ENCODE peak calls at places on chromosomes 6 and 20, in ten cellular contexts. L is OCI-LY7, R is ovary, H is astrocyte of the cerebellum, B is neural crest cell, M is colonic mucosa, J is hepatocyte, P is fibroblast of pulmonary artery, E is cardiac fibroblast, O is AG10803. Q is an unnamed sample.

GRCh38 chr20:41411458-41411857 is 44.8 kb upstream of the EMILIN3 start:
- DNase-seq in E (peak), P (peak), J (no peak), R (no peak), M (no peak), L (peak), H (no peak), O (peak), B (no peak), Q (no peak)

GRCh38 chr6:1281746-1282145 is 30.2 kb upstream of the FOXQ1 start:
- DNase-seq in H (no peak), E (no peak), B (no peak), O (no peak), R (no peak), M (no peak), P (no peak), J (no peak), L (no peak), Q (no peak)

GRCh38 chr6:127738423-127738822 is 161.4 kb downstream of the C6orf58 start:
- DNase-seq in L (no peak), E (no peak), J (peak), M (no peak), B (no peak), H (no peak), R (no peak), P (no peak), O (no peak), Q (no peak)

GRCh38 chr6:7035837-7036249 is 71.9 kb upstream of the RREB1 start:
- DNase-seq in R (no peak), H (no peak), B (no peak), L (no peak), E (no peak), O (no peak), M (no peak), J (no peak), P (no peak), Q (no peak)

GRCh38 chr20:13874269-13875158 is 89.7 kb downstream of the NDUFAF5 start:
- DNase-seq in L (no peak), R (no peak), J (no peak), P (no peak), E (no peak), H (no peak), B (no peak), O (no peak), M (no peak), Q (no peak)

GRCh38 chr20:63628246-63628975 is 1.5 kb upstream of the GMEB2 start:
- DNase-seq in B (no peak), H (no peak), M (peak), R (peak), J (no peak), P (peak), O (peak), L (peak), E (peak), Q (no peak)

GRCh38 chr6:127641905-127642304 is 64.9 kb downstream of the C6orf58 start:
- DNase-seq in L (peak), O (peak), B (peak), J (peak), R (no peak), P (peak), H (peak), E (peak), M (no peak), Q (peak)

GRCh38 chr6:148996815-148997214 is 250.0 kb downstream of the UST start:
- DNase-seq in B (no peak), P (no peak), O (no peak), L (no peak), E (no peak), R (no peak), M (no peak), H (no peak), J (no peak), Q (no peak)

GRCh38 chr6:35080016-35080680 is 61.0 kb downstream of the TCP11 start:
- DNase-seq in H (no peak), L (no peak), B (no peak), J (no peak), R (no peak), P (no peak), E (no peak), M (no peak), O (no peak), Q (no peak)

GRCh38 chr6:74851598-74851997 is 354.3 kb downstream of the COL12A1 start:
- DNase-seq in P (peak), B (no peak), E (peak), L (no peak), J (no peak), O (peak), M (no peak), H (no peak), R (no peak), Q (no peak)

GRCh38 chr6:112113371-112113770 is 26.0 kb downstream of the FAM229B start:
- DNase-seq in E (no peak), R (no peak), B (no peak), M (no peak), J (no peak), L (no peak), H (no peak), P (no peak), O (peak), Q (no peak)

GRCh38 chr20:24963672-24964517 is 14.8 kb downstream of the CST7 start:
- DNase-seq in H (no peak), B (no peak), M (no peak), R (no peak), J (no peak), L (no peak), O (no peak), E (no peak), P (no peak), Q (no peak)

GRCh38 chr6:125808591-125808990 is 17.8 kb downstream of the NCOA7 start:
- DNase-seq in B (no peak), J (no peak), E (no peak), O (no peak), H (no peak), R (no peak), M (no peak), P (no peak), L (no peak), Q (no peak)

GRCh38 chr6:24520929-24521546 is 26.3 kb downstream of the ALDH5A1 start:
- DNase-seq in B (peak), M (peak), E (peak), O (peak), L (peak), H (no peak), R (no peak), J (peak), P (peak), Q (peak)

GRCh38 chr20:542777-543368 is 717 bp downstream of the CSNK2A1 start:
- DNase-seq in P (no peak), O (no peak), H (no peak), R (no peak), E (peak), B (no peak), M (peak), J (peak), L (peak), Q (no peak)

GRCh38 chr6:31639449-31639861 is 13.0 kb downstream of the BAG6 start:
- DNase-seq in B (no peak), H (no peak), L (no peak), E (no peak), R (no peak), O (peak), M (no peak), P (no peak), J (no peak), Q (no peak)

GRCh38 chr6:9502991-9503761 is 911.7 kb downstream of the TFAP2A start:
- DNase-seq in H (peak), J (no peak), L (no peak), P (peak), R (no peak), M (no peak), O (peak), E (peak), B (no peak), Q (no peak)

GRCh38 chr6:115882771-115883170 is 177.9 kb downstream of the FRK start:
- DNase-seq in H (no peak), B (no peak), L (no peak), E (no peak), P (no peak), R (no peak), M (no peak), J (no peak), O (no peak), Q (no peak)

GRCh38 chr6:87257565-87257964 is 64.8 kb upstream of the SMIM8 start:
- DNase-seq in P (no peak), E (no peak), L (no peak), O (no peak), J (no peak), M (no peak), R (no peak), B (no peak), H (no peak), Q (no peak)

GRCh38 chr20:25623225-25623735 is 534 bp downstream of the NANP start:
- DNase-seq in J (peak), M (peak), B (no peak), R (peak), P (no peak), E (peak), O (peak), L (peak), H (no peak), Q (peak)

GRCh38 chr6:41672816-41673703 is 34.8 kb downstream of the MDFI start:
- DNase-seq in H (no peak), P (no peak), M (no peak), J (no peak), E (no peak), R (no peak), O (no peak), L (no peak), B (no peak), Q (no peak)

GRCh38 chr6:30882764-30883475 is 1.4 kb upstream of the DDR1 start:
- DNase-seq in P (no peak), E (no peak), J (peak), R (peak), M (peak), H (no peak), L (peak), O (no peak), B (no peak), Q (no peak)

GRCh38 chr6:122007366-122007765 is 392.1 kb upstream of the HSF2 start:
- DNase-seq in E (peak), H (peak), O (peak), J (peak), L (no peak), P (no peak), B (no peak), R (no peak), M (no peak), Q (no peak)

GRCh38 chr20:63398744-63399514 is 37.8 kb upstream of the CHRNA4 start:
- DNase-seq in J (no peak), E (no peak), B (no peak), R (no peak), H (no peak), L (no peak), M (no peak), P (no peak), O (no peak), Q (no peak)

GRCh38 chr6:153476243-153476642 is 345.2 kb upstream of the RGS17 start:
- DNase-seq in E (no peak), H (no peak), M (no peak), O (no peak), P (no peak), L (no peak), B (no peak), R (no peak), J (no peak), Q (no peak)

GRCh38 chr6:34056301-34056700 is 89.6 kb downstream of the GRM4 start:
- DNase-seq in P (peak), B (peak), O (peak), E (peak), J (no peak), L (peak), M (peak), R (peak), H (no peak), Q (no peak)

GRCh38 chr6:64266351-64266821 is 630.8 kb downstream of the PHF3 start:
- DNase-seq in O (no peak), P (peak), R (no peak), E (no peak), B (no peak), H (no peak), L (no peak), M (no peak), J (no peak), Q (no peak)

GRCh38 chr20:64055893-64056638 is 6.6 kb upstream of the SOX18 start:
- DNase-seq in E (peak), O (no peak), L (no peak), R (no peak), P (peak), B (no peak), H (no peak), M (no peak), J (peak), Q (peak)

GRCh38 chr20:39986231-39986904 is 702.7 kb downstream of the MAFB start:
- DNase-seq in J (peak), B (peak), O (peak), H (peak), M (peak), R (peak), L (no peak), P (peak), E (peak), Q (no peak)

GRCh38 chr6:119012521-119012920 is 65.9 kb downstream of the FAM184A start:
- DNase-seq in R (no peak), O (no peak), P (no peak), E (no peak), H (no peak), M (no peak), L (no peak), B (no peak), J (no peak), Q (no peak)

GRCh38 chr20:45419188-45420091 is 3.5 kb downstream of the PIGT start:
- DNase-seq in B (no peak), R (no peak), L (peak), O (peak), H (peak), E (peak), P (peak), M (peak), J (no peak), Q (no peak)

GRCh38 chr6:120056085-120056484 is 706.5 kb upstream of the MAN1A1 start:
- DNase-seq in M (no peak), B (no peak), E (no peak), J (no peak), H (no peak), P (no peak), R (no peak), L (peak), O (no peak), Q (no peak)

GRCh38 chr6:52207066-52207465 is 20.9 kb downstream of the IL17A start:
- DNase-seq in E (no peak), B (no peak), O (no peak), J (no peak), M (no peak), R (no peak), L (no peak), P (no peak), H (no peak), Q (no peak)
- TF ChIP-seq CTCF in E (no peak), B (peak), O (no peak), J (no peak), M (no peak), R (no peak), L (peak), P (no peak), H (no peak), Q (no peak)

GRCh38 chr6:21590345-21590744 is 3.2 kb upstream of the SOX4 start:
- DNase-seq in H (no peak), O (no peak), P (peak), B (no peak), R (no peak), E (peak), L (no peak), J (no peak), M (no peak), Q (no peak)
- TF ChIP-seq CTCF in H (no peak), O (no peak), P (peak), B (no peak), R (peak), E (peak), L (no peak), J (peak), M (no peak), Q (no peak)

GRCh38 chr6:109447087-109447486 is 6.6 kb downstream of the SMPD2 start:
- DNase-seq in B (no peak), R (no peak), E (no peak), L (no peak), P (no peak), H (no peak), O (no peak), J (no peak), M (no peak), Q (no peak)

GRCh38 chr6:109449064-109449788 is 6.3 kb downstream of the MICAL1 start:
- DNase-seq in J (no peak), H (no peak), M (no peak), B (no peak), E (no peak), O (no peak), P (no peak), L (no peak), R (no peak), Q (no peak)

GRCh38 chr6:109446541-109446940 is 6.0 kb downstream of the SMPD2 start:
- DNase-seq in O (no peak), L (no peak), E (no peak), H (no peak), M (no peak), J (no peak), B (no peak), P (no peak), R (no peak), Q (no peak)

GRCh38 chr6:109448615-109449014 is 7.0 kb downstream of the MICAL1 start:
- DNase-seq in B (no peak), H (no peak), M (no peak), L (no peak), J (no peak), O (no peak), P (no peak), E (no peak), R (no peak), Q (no peak)

GRCh38 chr6:109447878-109448555 is 7.5 kb downstream of the SMPD2 start:
- DNase-seq in R (no peak), P (peak), B (no peak), L (no peak), O (no peak), H (no peak), E (no peak), M (no peak), J (no peak), Q (no peak)
- TF ChIP-seq CTCF in R (no peak), P (no peak), B (no peak), L (peak), O (no peak), H (no peak), E (no peak), M (no peak), J (no peak), Q (no peak)

DNA sequence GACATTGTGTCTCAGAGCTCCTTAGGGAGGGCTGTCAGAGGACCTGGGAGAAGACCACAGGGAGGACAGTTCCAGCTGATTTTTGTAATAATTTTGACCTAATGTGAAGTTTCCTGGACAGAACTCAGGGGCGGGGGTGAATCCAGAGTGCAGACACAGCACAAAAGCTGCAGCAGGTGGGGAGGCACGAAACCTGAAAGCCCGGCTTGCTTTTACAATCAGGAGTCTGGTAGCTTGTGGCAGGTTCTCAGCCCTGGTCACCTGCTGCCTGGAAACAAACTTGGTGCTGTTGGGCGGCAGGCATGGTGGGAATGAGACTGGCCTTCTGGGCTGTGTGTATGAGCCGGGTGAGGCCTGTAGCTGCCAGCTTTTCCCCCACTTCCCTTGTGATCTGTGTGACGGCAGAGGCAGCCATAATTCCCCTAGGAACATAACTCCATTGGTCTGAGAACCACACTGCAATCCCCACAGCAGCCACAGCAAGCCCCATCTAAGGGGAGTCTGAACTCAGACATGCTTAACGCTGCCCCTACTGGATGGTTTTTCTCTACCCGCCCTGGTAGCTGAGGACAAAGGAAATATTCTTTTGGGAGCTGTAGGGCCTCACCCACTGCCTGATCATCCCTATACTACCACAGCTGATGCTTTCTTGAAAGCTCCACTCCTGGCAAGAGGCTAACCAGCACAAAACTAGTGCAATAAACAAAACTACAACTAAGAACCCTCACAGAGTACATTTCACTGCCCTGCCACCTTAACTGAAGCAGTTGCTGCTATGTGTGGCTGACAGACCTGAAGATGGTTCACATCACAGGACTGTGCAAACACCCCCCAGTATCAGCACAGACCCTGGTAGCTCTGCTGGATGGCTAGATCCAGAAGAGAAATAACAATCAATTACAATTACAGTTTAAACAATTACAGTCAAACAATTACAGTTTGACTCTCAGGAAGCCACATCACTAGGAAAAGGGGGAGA is 1055.1 kb upstream of the GJE1 start:
- DNase-seq in L (peak), P (peak), O (no peak), R (no peak), H (no peak), J (peak), M (no peak), E (peak), B (peak), Q (peak)
- TF ChIP-seq CTCF in L (peak), P (peak), O (no peak), R (no peak), H (peak), J (peak), M (no peak), E (peak), B (peak), Q (no peak)

Q was measured in endothelial cell.